ENCODE peak calls at places on chromosomes 2 and 18, in six cellular contexts. C, W, X, E, Z and D are unnamed samples.

GRCh38 chr18:3713166-3713565 is 263.2 kb downstream of the TGIF1 start:
- DNase-seq in C (no peak), W (no peak), X (no peak), E (no peak), Z (no peak), D (peak; percentile 24)

GRCh38 chr2:64829522-64829921 is 159.7 kb upstream of the SLC1A4 start:
- DNase-seq in C (no peak), W (no peak), X (no peak), E (no peak), Z (no peak), D (no peak)

GRCh38 chr2:50785781-50786180 is 246.2 kb downstream of the NRXN1 start:
- DNase-seq in C (no peak), W (no peak), X (no peak), E (no peak), Z (no peak), D (no peak)

GRCh38 chr18:79570266-79571201 is 109.1 kb upstream of the CTDP1 start:
- DNase-seq in C (no peak), W (no peak), X (peak; percentile 41), E (no peak), Z (no peak), D (peak; percentile 76)

GRCh38 chr2:20123871-20124594 is 72.6 kb upstream of the LAPTM4A start:
- DNase-seq in C (no peak), W (no peak), X (no peak), E (no peak), Z (no peak), D (no peak)

GRCh38 chr2:232457121-232458011 is 1.4 kb downstream of the ALPI start:
- DNase-seq in C (no peak), W (no peak), X (no peak), E (no peak), Z (no peak), D (no peak)

GRCh38 chr2:181123798-181124217 is 143.4 kb downstream of the UBE2E3 start:
- DNase-seq in C (peak; percentile 50), W (peak; percentile 35), X (no peak), E (no peak), Z (no peak), D (peak; percentile 88)

GRCh38 chr2:37641582-37642111 is 29.8 kb downstream of the CDC42EP3 start:
- DNase-seq in C (no peak), W (no peak), X (peak; percentile 83), E (no peak), Z (no peak), D (no peak)

GRCh38 chr2:124585277-124585676 is 560.2 kb downstream of the CNTNAP5 start:
- DNase-seq in C (no peak), W (no peak), X (no peak), E (no peak), Z (no peak), D (no peak)

GRCh38 chr2:173766537-173767289 is 198.5 kb downstream of the SP3 start:
- DNase-seq in C (no peak), W (no peak), X (no peak), E (no peak), Z (no peak), D (no peak)

GRCh38 chr2:46350030-46350699 is 53.0 kb downstream of the EPAS1 start:
- DNase-seq in C (no peak), W (no peak), X (no peak), E (no peak), Z (no peak), D (no peak)

GRCh38 chr18:51425889-51426288 is 228.4 kb upstream of the MEX3C start:
- DNase-seq in C (no peak), W (no peak), X (no peak), E (no peak), Z (no peak), D (no peak)

GRCh38 chr18:14075196-14075595 is 57.0 kb downstream of the ZNF519 start:
- DNase-seq in C (no peak), W (no peak), X (no peak), E (no peak), Z (no peak), D (no peak)

GRCh38 chr2:121513597-121514333 is 16.9 kb upstream of the RNU4ATAC start:
- DNase-seq in C (no peak), W (no peak), X (no peak), E (no peak), Z (no peak), D (no peak)

GRCh38 chr18:76823574-76823973 is 1.2 kb downstream of the ZNF236 start:
- DNase-seq in C (peak; percentile 39), W (no peak), X (no peak), E (no peak), Z (peak; percentile 47), D (no peak)

GRCh38 chr2:233461481-233461891 is 105.1 kb downstream of the USP40 start:
- DNase-seq in C (no peak), W (no peak), X (no peak), E (no peak), Z (no peak), D (no peak)

GRCh38 chr2:234795974-234796690 is 155.7 kb upstream of the SH3BP4 start:
- DNase-seq in C (no peak), W (no peak), X (no peak), E (no peak), Z (no peak), D (no peak)

GRCh38 chr18:12391487-12392136 is 14.6 kb upstream of the AFG3L2 start:
- DNase-seq in C (peak; percentile 67), W (peak; percentile 40), X (peak; percentile 71), E (no peak), Z (peak; percentile 46), D (peak; percentile 62)

GRCh38 chr2:172350844-172351480 is 76.4 kb upstream of the ITGA6 start:
- DNase-seq in C (no peak), W (no peak), X (no peak), E (no peak), Z (no peak), D (no peak)

GRCh38 chr2:198098918-198099317 is 294.5 kb downstream of the PLCL1 start:
- DNase-seq in C (no peak), W (no peak), X (peak; percentile 2), E (no peak), Z (no peak), D (no peak)

GRCh38 chr18:22005191-22005824 is 164.1 kb upstream of the GATA6 start:
- DNase-seq in C (no peak), W (no peak), X (no peak), E (no peak), Z (no peak), D (no peak)

GRCh38 chr2:12391097-12391496 is 325.6 kb upstream of the TRIB2 start:
- DNase-seq in C (no peak), W (no peak), X (no peak), E (no peak), Z (no peak), D (no peak)